ENCODE peak calls at places on chromosomes 5 and 9, in six cellular contexts. K is fibroblast of lung, F is Caco-2, J is endothelial cell of umbilical vein, T is sigmoid colon, M is heart left ventricle. A is an unnamed sample. For H3K36me3 and H3K9me3, the result is how much of the 10 kb centered on the place peaks cover.

GRCh38 chr9:92723801-92724323 is 40.8 kb downstream of the BICD2 start:
- DNase-seq in K (no peak), F (no peak), J (no peak), T (no peak), M (no peak), A (no peak)

GRCh38 chr9:36878161-36878560 is 155.9 kb downstream of the PAX5 start:
- DNase-seq in K (no peak), F (no peak), J (no peak), T (peak), M (no peak), A (no peak)

GRCh38 chr9:31034311-31034710 is 1350.1 kb upstream of the ACO1 start:
- DNase-seq in K (no peak), F (no peak), J (no peak), T (no peak), M (no peak), A (peak)

GRCh38 chr9:137705443-137705863 is 86.6 kb downstream of the EHMT1 start:
- DNase-seq in K (no peak), F (no peak), J (no peak), T (no peak), M (no peak), A (no peak)

GRCh38 chr9:87676976-87677775 is 48.7 kb upstream of the CTSL start:
- DNase-seq in K (peak), F (no peak), J (peak), T (peak), M (no peak), A (peak)

GRCh38 chr9:126533911-126534300 is 79.8 kb upstream of the LMX1B start:
- DNase-seq in K (no peak), F (no peak), J (no peak), T (no peak), M (no peak), A (no peak)

GRCh38 chr5:133291524-133291923 is 239.7 kb downstream of the HSPA4 start:
- DNase-seq in K (no peak), F (no peak), J (no peak), T (no peak), M (no peak), A (no peak)

GRCh38 chr5:92019376-92019990 is 636.4 kb upstream of the ARRDC3 start:
- DNase-seq in K (peak), F (no peak), J (no peak), T (no peak), M (no peak), A (no peak)

GRCh38 chr9:97958812-97959511 is 21.0 kb upstream of the HEMGN start:
- DNase-seq in K (peak), F (no peak), J (no peak), T (no peak), M (no peak), A (no peak)

GRCh38 chr5:58715997-58716656 is 133.3 kb downstream of the RAB3C start:
- DNase-seq in K (no peak), F (no peak), J (no peak), T (no peak), M (no peak), A (no peak)

GRCh38 chr5:66933066-66933465 is 263.5 kb downstream of the CD180 start:
- DNase-seq in K (peak), F (no peak), J (peak), T (no peak), M (no peak), A (no peak)

GRCh38 chr9:29968831-29969230 is 2395.6 kb upstream of the C9orf72 start:
- DNase-seq in K (no peak), F (no peak), J (no peak), T (no peak), M (no peak), A (no peak)

GRCh38 chr5:39775458-39776365 is 350.9 kb upstream of the DAB2 start:
- DNase-seq in K (peak), F (no peak), J (peak), T (no peak), M (no peak), A (no peak)

GRCh38 chr5:74336286-74336685 is 304.2 kb downstream of the ENC1 start:
- DNase-seq in K (no peak), F (peak), J (no peak), T (no peak), M (no peak), A (no peak)

GRCh38 chr5:74337252-74338100 is 303.1 kb downstream of the ENC1 start:
- DNase-seq in K (no peak), F (no peak), J (peak), T (no peak), M (no peak), A (no peak)

GRCh38 chr5:74332654-74333053 is 307.9 kb downstream of the ENC1 start:
- DNase-seq in K (no peak), F (no peak), J (no peak), T (no peak), M (no peak), A (no peak)

GRCh38 chr5:74334434-74335364 is 305.8 kb downstream of the ENC1 start:
- DNase-seq in K (no peak), F (no peak), J (peak), T (no peak), M (no peak), A (no peak)

GRCh38 chr5:74334034-74334433 is 306.5 kb downstream of the ENC1 start:
- DNase-seq in K (no peak), F (no peak), J (peak), T (no peak), M (no peak), A (no peak)
- H3K36me3 ChIP-seq in K (under half), F (under half), J (under half), T (under half), M (under half), A (under half)

DNA sequence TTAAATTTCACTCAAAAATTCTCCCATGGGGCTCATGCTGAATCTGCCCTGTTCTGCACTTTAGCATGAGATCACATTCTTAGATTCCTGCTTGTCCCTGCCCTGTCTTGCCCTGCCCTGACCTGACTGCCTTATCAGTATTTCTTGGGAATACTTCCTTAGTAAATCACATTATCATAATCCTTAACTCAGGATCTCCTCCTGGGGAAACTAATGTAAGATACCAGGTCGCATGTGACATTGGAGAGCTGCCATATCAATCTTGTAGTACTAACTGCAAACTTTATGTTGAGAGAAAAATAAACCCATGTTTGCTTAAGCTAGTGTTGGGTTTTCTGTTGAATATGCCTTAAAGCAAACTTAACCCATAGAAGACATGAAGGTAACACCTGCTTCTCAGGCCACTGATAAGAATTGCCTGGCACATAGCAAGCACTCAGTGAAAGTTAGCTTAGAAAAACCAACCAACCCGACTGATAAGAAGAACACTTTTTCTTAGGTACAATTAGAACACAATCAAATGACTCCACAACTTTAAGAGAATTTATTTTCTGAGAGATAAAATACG is 53.3 kb downstream of the IL33 start:
- DNase-seq in K (no peak), F (no peak), J (no peak), T (no peak), M (no peak), A (peak)
- H3K9me3 ChIP-seq in K (under half), F (under half), J (under half), T (under half), M (under half), A (under half)

GRCh38 chr5:140143521-140144258 is 18.0 kb downstream of the IGIP start:
- DNase-seq in K (no peak), F (no peak), J (no peak), T (no peak), M (no peak), A (no peak)

GRCh38 chr5:140146523-140146842 is 20.7 kb downstream of the IGIP start:
- DNase-seq in K (no peak), F (no peak), J (no peak), T (no peak), M (no peak), A (no peak)

GRCh38 chr5:140145223-140145622 is 19.5 kb downstream of the IGIP start:
- DNase-seq in K (no peak), F (no peak), J (no peak), T (no peak), M (no peak), A (no peak)

GRCh38 chr5:140147460-140147859 is 21.7 kb downstream of the IGIP start:
- DNase-seq in K (no peak), F (no peak), J (no peak), T (no peak), M (no peak), A (no peak)

DNA sequence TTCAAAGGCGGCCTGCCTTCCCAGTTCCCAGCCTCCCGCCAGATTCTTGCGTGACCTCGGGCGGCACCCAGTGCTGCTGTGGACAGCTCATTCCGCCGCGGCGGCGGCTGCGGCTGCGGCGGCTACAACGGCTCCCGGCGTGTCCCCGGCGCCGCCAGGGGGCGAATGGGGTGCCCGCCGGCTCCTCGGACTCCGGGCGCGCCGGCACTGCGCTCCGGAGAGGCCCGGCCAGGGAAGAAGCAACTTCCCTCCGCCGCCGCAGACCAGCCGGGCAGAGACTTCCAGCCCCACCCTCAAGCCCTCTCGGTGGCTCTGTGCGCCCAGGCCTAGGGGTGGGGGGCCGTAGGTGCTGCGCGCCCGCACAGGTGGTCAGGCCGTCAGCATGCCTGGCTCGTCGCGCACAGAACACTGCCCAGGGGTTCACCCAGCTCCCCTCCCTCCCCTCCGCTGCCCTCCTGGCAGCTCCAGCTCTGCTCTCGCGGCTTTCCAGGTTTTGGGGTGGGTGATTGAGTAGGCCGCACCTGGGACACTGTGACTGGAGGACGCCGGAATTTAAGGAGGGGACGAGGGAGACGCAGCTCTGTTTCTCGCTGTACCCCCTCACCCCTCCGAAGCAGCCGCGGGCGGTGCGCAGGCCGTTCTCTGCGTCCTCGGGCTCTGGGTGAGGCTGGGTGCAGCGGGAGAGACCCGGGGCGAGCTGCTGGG is 20.2 kb downstream of the IGIP start:
- DNase-seq in K (peak), F (no peak), J (peak), T (peak), M (peak), A (peak)
- H3K4me3 ChIP-seq in K (peak), F (no peak), J (no peak), T (peak), M (peak), A (no peak)

GRCh38 chr5:141839015-141839513 is 39.1 kb downstream of the PCDH1 start:
- DNase-seq in K (peak), F (no peak), J (peak), T (no peak), M (peak), A (no peak)

GRCh38 chr5:141841781-141842180 is 36.4 kb downstream of the PCDH1 start:
- DNase-seq in K (no peak), F (no peak), J (no peak), T (no peak), M (no peak), A (peak)

GRCh38 chr5:141841376-141841775 is 36.8 kb downstream of the PCDH1 start:
- DNase-seq in K (no peak), F (no peak), J (peak), T (no peak), M (no peak), A (peak)

GRCh38 chr5:141840826-141841360 is 37.3 kb downstream of the PCDH1 start:
- DNase-seq in K (no peak), F (no peak), J (peak), T (no peak), M (no peak), A (no peak)

DNA sequence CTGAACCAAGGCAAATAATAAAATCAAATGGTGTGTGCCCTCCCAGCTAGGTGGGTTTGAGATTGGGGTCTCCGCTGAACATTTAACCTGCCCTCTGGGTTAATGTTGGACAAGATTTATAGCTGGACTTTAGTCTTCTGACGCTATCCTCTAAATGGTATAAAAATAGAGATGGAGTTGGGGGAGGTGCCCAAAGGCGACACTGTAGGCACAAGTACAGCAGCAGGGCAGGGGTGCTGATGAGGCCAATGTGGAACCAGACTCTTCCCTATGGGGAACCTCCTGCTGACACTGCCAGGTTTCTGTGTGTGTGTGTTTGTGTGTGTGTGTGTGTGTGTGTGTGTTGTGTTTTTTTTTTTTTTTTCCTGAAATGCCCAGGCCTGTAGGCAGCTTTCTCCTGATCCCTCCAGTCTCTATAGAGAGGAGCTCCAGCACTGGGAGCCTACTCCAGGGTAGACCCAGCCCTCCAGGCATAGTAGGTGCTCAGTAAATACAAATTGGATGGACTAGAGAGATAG is 37.9 kb downstream of the PCDH1 start:
- DNase-seq in K (no peak), F (no peak), J (no peak), T (no peak), M (no peak), A (no peak)
- H3K36me3 ChIP-seq in K (under half), F (under half), J (under half), T (under half), M (under half), A (under half)

GRCh38 chr9:40926404-40927259 is 201.8 kb downstream of the FOXD4L6 start:
- DNase-seq in K (no peak), F (no peak), J (no peak), T (no peak), M (no peak), A (no peak)
- H3K9me3 ChIP-seq in K (under half), F (under half), J (under half), T (half or more), M (half or more), A (under half)

GRCh38 chr9:107039546-107039945 is 176.6 kb downstream of the ZNF462 start:
- DNase-seq in K (peak), F (no peak), J (no peak), T (no peak), M (no peak), A (no peak)
- H3K4me3 ChIP-seq in K (no peak), F (no peak), J (no peak), T (no peak), M (no peak), A (no peak)

GRCh38 chr5:154762261-154762660 is 7.1 kb downstream of the LARP1 start:
- DNase-seq in K (no peak), F (no peak), J (no peak), T (no peak), M (no peak), A (no peak)
- H3K36me3 ChIP-seq in K (under half), F (under half), J (under half), T (under half), M (under half), A (under half)

DNA sequence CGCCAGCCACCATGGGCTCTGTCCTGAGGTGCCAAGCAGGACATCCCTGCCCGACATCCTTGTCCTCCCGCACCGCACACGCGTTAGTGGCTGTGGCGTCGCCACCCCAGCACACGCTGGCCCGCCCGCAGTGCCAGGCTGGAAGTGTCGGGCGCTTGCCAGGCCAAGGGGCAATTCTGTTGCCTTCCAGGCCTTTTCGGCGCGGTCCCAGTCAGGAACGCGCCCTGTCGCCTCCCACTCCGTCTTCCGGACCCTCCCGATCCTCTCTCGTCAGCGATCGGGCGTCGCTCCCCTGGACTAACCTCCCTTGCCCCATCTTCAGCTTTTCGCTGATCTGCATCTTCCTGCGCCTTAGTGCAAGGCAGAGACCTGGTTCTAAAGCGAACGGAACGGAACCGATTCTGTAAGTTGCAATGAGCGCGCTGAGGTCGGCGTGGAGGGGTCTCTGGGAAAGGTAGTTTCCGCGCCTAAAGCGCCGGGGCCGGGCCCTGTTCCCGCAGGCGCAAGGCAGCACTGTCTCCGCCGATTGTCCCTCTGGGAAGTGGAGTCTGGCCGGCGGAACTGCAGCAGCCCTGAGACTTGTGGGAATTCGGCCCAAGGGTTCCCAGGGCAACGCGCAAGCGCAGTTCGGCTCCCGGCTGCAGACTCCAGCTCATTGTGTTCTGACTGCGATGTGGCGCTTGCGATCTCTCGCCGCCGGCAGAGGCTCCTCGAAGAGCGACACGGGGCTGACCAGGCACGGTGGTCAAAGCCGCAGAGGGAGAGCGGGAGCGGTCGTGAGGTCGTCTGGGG is at the start of gene ZNF454:
- DNase-seq in K (peak), F (no peak), J (peak), T (peak), M (peak), A (peak)
- H3K9me3 ChIP-seq in K (under half), F (under half), J (under half), T (under half), M (half or more), A (under half)

GRCh38 chr5:173902334-173902733 is 14.2 kb downstream of the CPEB4 start:
- DNase-seq in K (no peak), F (no peak), J (no peak), T (no peak), M (no peak), A (no peak)

GRCh38 chr5:173902743-173903142 is 14.6 kb downstream of the CPEB4 start:
- DNase-seq in K (no peak), F (no peak), J (peak), T (no peak), M (no peak), A (no peak)

GRCh38 chr5:173907284-173907683 is 19.1 kb downstream of the CPEB4 start:
- DNase-seq in K (no peak), F (no peak), J (no peak), T (no peak), M (no peak), A (no peak)

GRCh38 chr5:173901705-173902104 is 13.6 kb downstream of the CPEB4 start:
- DNase-seq in K (no peak), F (no peak), J (no peak), T (no peak), M (no peak), A (no peak)

DNA sequence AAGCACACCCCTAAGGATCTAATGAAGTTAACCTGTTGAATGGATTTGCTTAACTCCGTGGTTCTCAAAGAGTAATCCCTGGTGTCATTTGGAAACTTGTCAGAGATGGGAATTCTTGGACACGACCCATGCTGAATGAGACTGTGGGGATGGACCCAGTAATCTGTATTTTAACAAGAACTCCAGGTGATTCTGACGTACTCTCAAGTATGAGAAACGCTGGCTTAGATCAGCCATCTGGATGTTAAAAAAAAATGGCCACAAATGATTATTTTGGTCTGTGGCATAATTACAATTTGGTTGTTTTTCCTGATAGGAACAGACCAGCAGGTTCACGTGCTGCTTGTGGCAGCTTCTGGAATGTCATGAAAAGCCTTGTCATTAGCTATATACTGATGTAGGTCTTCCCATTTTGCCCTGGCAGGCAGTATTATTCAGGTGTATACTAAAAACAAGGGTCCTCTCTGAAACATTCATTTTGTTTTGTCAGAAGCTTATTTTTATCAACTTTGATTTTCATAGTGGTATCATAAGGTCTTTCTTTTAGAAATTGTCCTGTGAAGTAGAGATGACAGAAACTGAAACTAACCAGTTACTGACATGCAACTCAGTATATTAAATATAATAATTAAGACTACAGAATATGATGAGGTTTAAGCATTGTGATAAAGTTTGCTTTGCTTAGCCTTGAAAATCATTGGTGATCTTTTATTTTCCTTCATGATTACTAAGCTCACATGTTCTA is 15.4 kb downstream of the CPEB4 start:
- DNase-seq in K (no peak), F (no peak), J (no peak), T (no peak), M (no peak), A (no peak)
- H3K4me3 ChIP-seq in K (no peak), F (no peak), J (no peak), T (no peak), M (no peak), A (no peak)

GRCh38 chr9:131266301-131267229 is 9.7 kb downstream of the FAM78A start:
- DNase-seq in K (no peak), F (no peak), J (no peak), T (no peak), M (peak), A (no peak)

GRCh38 chr9:131264231-131264630 is 12.1 kb downstream of the FAM78A start:
- DNase-seq in K (no peak), F (no peak), J (no peak), T (no peak), M (no peak), A (no peak)

GRCh38 chr9:131260751-131261452 is 15.4 kb downstream of the FAM78A start:
- DNase-seq in K (no peak), F (no peak), J (no peak), T (no peak), M (peak), A (no peak)

GRCh38 chr9:131262327-131263032 is 13.8 kb downstream of the FAM78A start:
- DNase-seq in K (no peak), F (no peak), J (no peak), T (no peak), M (no peak), A (no peak)

GRCh38 chr9:131263701-131264100 is 12.6 kb downstream of the FAM78A start:
- DNase-seq in K (no peak), F (no peak), J (no peak), T (no peak), M (no peak), A (no peak)
- H3K36me3 ChIP-seq in K (under half), F (under half), J (under half), T (under half), M (under half), A (under half)